ENCODE peak calls at places on chromosome 6, in ten cellular contexts. W is stomach, C is IMR-90, K is tibial nerve, J is uterus, G is K562, F is sigmoid colon, P is upper lobe of left lung, E is A549, M is Peyer's patch. Q is an unnamed sample.

GRCh38 chr6:116405663-116406329 is 35.0 kb downstream of the DSE start:
- DNase-seq in W (no peak), C (peak; percentile 86), K (no peak), J (no peak), G (peak; percentile 17), F (no peak), P (no peak), E (no peak), M (no peak), Q (no peak)

GRCh38 chr6:159116343-159116742 is 52.9 kb upstream of the FNDC1 start:
- DNase-seq in W (no peak), C (no peak), K (no peak), J (no peak), G (no peak), F (no peak), P (no peak), E (no peak), M (peak; percentile 86), Q (no peak)

GRCh38 chr6:15443119-15443518 is 197.2 kb downstream of the JARID2 start:
- DNase-seq in W (no peak), C (peak; percentile 94), K (no peak), J (peak; percentile 26), G (no peak), F (no peak), P (no peak), E (no peak), M (no peak), Q (no peak)

GRCh38 chr6:125554456-125554855 is 195.0 kb upstream of the HEY2 start:
- DNase-seq in W (no peak), C (no peak), K (no peak), J (no peak), G (no peak), F (no peak), P (no peak), E (no peak), M (no peak), Q (no peak)

GRCh38 chr6:11727995-11728961 is 50.3 kb downstream of the ADTRP start:
- DNase-seq in W (no peak), C (no peak), K (no peak), J (no peak), G (no peak), F (no peak), P (no peak), E (no peak), M (no peak), Q (no peak)

GRCh38 chr6:170177383-170178265 is 113.3 kb downstream of the DLL1 start:
- DNase-seq in W (peak; percentile 55), C (no peak), K (no peak), J (peak; percentile 13), G (no peak), F (peak; percentile 63), P (peak; percentile 72), E (no peak), M (peak; percentile 45), Q (no peak)

GRCh38 chr6:95923518-95923917 is 92.3 kb upstream of the FUT9 start:
- DNase-seq in W (peak; percentile 26), C (no peak), K (no peak), J (no peak), G (no peak), F (no peak), P (no peak), E (no peak), M (no peak), Q (no peak)

GRCh38 chr6:1608976-1609661 is 596 bp upstream of the FOXC1 start:
- DNase-seq in W (no peak), C (peak; percentile 8), K (peak; percentile 17), J (no peak), G (no peak), F (peak; percentile 64), P (peak; percentile 83), E (no peak), M (no peak), Q (peak; percentile 60)

GRCh38 chr6:167767715-167768107 is 59.0 kb upstream of the AFDN start:
- DNase-seq in W (no peak), C (no peak), K (no peak), J (no peak), G (no peak), F (peak; percentile 39), P (no peak), E (no peak), M (no peak), Q (no peak)

GRCh38 chr6:119791746-119792145 is 442.2 kb upstream of the MAN1A1 start:
- DNase-seq in W (no peak), C (no peak), K (no peak), J (no peak), G (no peak), F (no peak), P (no peak), E (no peak), M (no peak), Q (no peak)

GRCh38 chr6:68628156-68628555 is 6.9 kb upstream of the ADGRB3 start:
- DNase-seq in W (no peak), C (no peak), K (no peak), J (no peak), G (no peak), F (no peak), P (no peak), E (no peak), M (no peak), Q (no peak)

GRCh38 chr6:11961137-11961779 is 50.9 kb upstream of the HIVEP1 start:
- DNase-seq in W (no peak), C (no peak), K (no peak), J (no peak), G (no peak), F (no peak), P (no peak), E (no peak), M (no peak), Q (no peak)

GRCh38 chr6:19682859-19683258 is 154.3 kb upstream of the ID4 start:
- DNase-seq in W (no peak), C (no peak), K (no peak), J (no peak), G (no peak), F (no peak), P (no peak), E (no peak), M (no peak), Q (no peak)

GRCh38 chr6:24599686-24600399 is 46.1 kb downstream of the KIAA0319 start:
- DNase-seq in W (no peak), C (no peak), K (no peak), J (no peak), G (no peak), F (no peak), P (peak; percentile 51), E (no peak), M (no peak), Q (no peak)

GRCh38 chr6:32191696-32192607 is 491 bp downstream of the GPSM3 start:
- DNase-seq in W (no peak), C (no peak), K (no peak), J (no peak), G (no peak), F (no peak), P (no peak), E (no peak), M (no peak), Q (peak; percentile 27)

GRCh38 chr6:10528170-10528981 is 7.2 kb downstream of the GCNT2 start:
- DNase-seq in W (peak; percentile 74), C (peak; percentile 55), K (no peak), J (no peak), G (no peak), F (no peak), P (no peak), E (peak; percentile 66), M (peak; percentile 80), Q (no peak)
- TF ChIP-seq POLR2A in W (peak; percentile 65), C (no peak), K (no peak), J (peak; percentile 33), G (no peak), F (peak; percentile 12), P (peak; percentile 39), E (no peak), M (peak; percentile 89), Q (no peak)

GRCh38 chr6:135867332-135867731 is 15.8 kb downstream of the PDE7B start:
- DNase-seq in W (no peak), C (no peak), K (no peak), J (no peak), G (no peak), F (no peak), P (no peak), E (no peak), M (no peak), Q (no peak)

GRCh38 chr6:135871878-135872277 is 20.4 kb downstream of the PDE7B start:
- DNase-seq in W (no peak), C (peak; percentile 75), K (no peak), J (no peak), G (no peak), F (no peak), P (no peak), E (no peak), M (no peak), Q (no peak)

GRCh38 chr6:135869857-135870256 is 18.4 kb downstream of the PDE7B start:
- DNase-seq in W (no peak), C (peak; percentile 30), K (no peak), J (no peak), G (no peak), F (no peak), P (no peak), E (no peak), M (no peak), Q (no peak)

GRCh38 chr6:135870722-135871121 is 19.2 kb downstream of the PDE7B start:
- DNase-seq in W (no peak), C (peak; percentile 88), K (no peak), J (no peak), G (no peak), F (no peak), P (no peak), E (no peak), M (no peak), Q (no peak)

GRCh38 chr6:135871296-135871695 is 19.8 kb downstream of the PDE7B start:
- DNase-seq in W (no peak), C (peak; percentile 63), K (no peak), J (no peak), G (no peak), F (no peak), P (no peak), E (no peak), M (no peak), Q (no peak)
- H3K27ac ChIP-seq in W (no peak overlapping the region), C (peak overlapping the region; percentile 35), K (no peak overlapping the region), J (no peak overlapping the region), G (no peak overlapping the region), F (no peak overlapping the region), P (no peak overlapping the region), E (peak overlapping the region; percentile 57), M (no peak overlapping the region), Q (no peak overlapping the region)

GRCh38 chr6:3634417-3634816 is 117.1 kb downstream of the PXDC1 start:
- DNase-seq in W (no peak), C (no peak), K (no peak), J (no peak), G (no peak), F (no peak), P (no peak), E (no peak), M (no peak), Q (no peak)
- TF ChIP-seq CTCF in W (no peak), C (no peak), K (no peak), J (no peak), G (no peak), F (no peak), P (no peak), E (no peak), M (no peak), Q (no peak)

DNA sequence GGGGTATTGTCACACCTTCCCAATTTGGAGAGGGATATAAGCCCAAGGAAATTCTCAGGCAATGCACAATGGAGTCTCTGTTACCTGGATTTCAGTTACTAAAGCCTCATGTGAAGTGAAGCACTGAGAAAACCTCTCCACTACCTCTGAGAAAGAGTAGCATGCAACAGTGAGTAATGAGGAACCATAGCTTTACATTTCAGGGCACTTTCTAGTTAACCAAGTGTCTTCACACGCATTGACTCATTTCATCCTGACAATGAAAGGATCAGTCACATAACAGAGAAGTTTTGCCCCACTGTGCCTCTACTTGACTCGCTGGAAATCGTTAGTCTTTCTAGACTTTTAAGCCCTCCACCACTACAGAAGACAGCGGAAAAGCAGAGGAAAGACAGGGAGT is 86.2 kb upstream of the ARID1B start:
- DNase-seq in W (no peak), C (no peak), K (no peak), J (no peak), G (no peak), F (no peak), P (no peak), E (no peak), M (no peak), Q (no peak)
- TF ChIP-seq POLR2A in W (no peak), C (no peak), K (no peak), J (no peak), G (no peak), F (no peak), P (no peak), E (no peak), M (no peak), Q (no peak)